ENCODE peak calls at places on chromosomes 3 and 15, in eight cellular contexts. R is neuronal stem cell, E is psoas muscle, S is esophagus squamous epithelium, G is cardiac septum, U is AG09309, B is LoVo, V is endothelial cell. O is an unnamed sample.

GRCh38 chr15:81332326-81332725 is 8.4 kb upstream of the STARD5 start:
- DNase-seq in R (no peak), V (no peak), B (no peak), S (no peak), G (no peak), E (no peak), U (no peak), O (no peak)

GRCh38 chr15:25707656-25708365 is 155.3 kb downstream of the ATP10A start:
- DNase-seq in S (no peak), R (no peak), V (no peak), U (no peak), B (no peak), E (no peak), G (peak), O (no peak)

GRCh38 chr3:160460033-160460432 is 10.4 kb upstream of the TRIM59 start:
- DNase-seq in V (no peak), E (no peak), G (no peak), R (no peak), U (no peak), B (no peak), S (no peak), O (no peak)

GRCh38 chr3:32018723-32019564 is 37.4 kb downstream of the ZNF860 start:
- DNase-seq in B (peak), R (peak), U (peak), G (no peak), S (no peak), E (no peak), V (no peak), O (peak)

GRCh38 chr15:38554354-38554753 is 10.3 kb downstream of the RASGRP1 start:
- DNase-seq in R (no peak), G (no peak), S (no peak), B (no peak), V (no peak), E (no peak), U (no peak), O (no peak)

GRCh38 chr15:89880727-89881126 is 13.1 kb downstream of the AP3S2 start:
- DNase-seq in U (no peak), B (no peak), S (no peak), E (no peak), R (no peak), V (no peak), G (no peak), O (no peak)

GRCh38 chr3:156413293-156413912 is 141.5 kb downstream of the SSR3 start:
- DNase-seq in U (no peak), B (no peak), E (no peak), V (no peak), S (no peak), G (no peak), R (no peak), O (no peak)

GRCh38 chr3:96182756-96183155 is 631.6 kb upstream of the EPHA6 start:
- DNase-seq in V (no peak), R (no peak), U (no peak), G (no peak), S (no peak), E (no peak), B (no peak), O (no peak)

GRCh38 chr3:48430359-48431101 is 644 bp upstream of the PLXNB1 start:
- DNase-seq in B (no peak), G (no peak), E (no peak), U (no peak), V (no peak), R (no peak), S (no peak), O (no peak)

GRCh38 chr3:38655708-38656300 is 6.3 kb upstream of the SCN5A start:
- DNase-seq in V (no peak), B (peak), S (no peak), G (no peak), U (no peak), R (no peak), E (no peak), O (no peak)

O was measured in adrenal gland.